ENCODE peak calls at places on chromosomes 2 and 18, in six cellular contexts. V is lower leg skin, B is tibial artery, Z is heart left ventricle, X is astrocyte of the spinal cord, L is HFFc6. S is an unnamed sample.

GRCh38 chr2:226873051-226873620 is 37.3 kb downstream of the RHBDD1 start:
- DNase-seq in V (no peak), B (no peak), Z (no peak), X (peak; percentile 38), L (peak; percentile 65), S (peak; percentile 23)

GRCh38 chr2:225022188-225022587 is 20.1 kb downstream of the DOCK10 start:
- DNase-seq in V (no peak), B (no peak), Z (no peak), X (no peak), L (no peak), S (no peak)

GRCh38 chr2:85288244-85288725 is 39.5 kb downstream of the TGOLN2 start:
- DNase-seq in V (no peak), B (no peak), Z (no peak), X (peak; percentile 55), L (peak; percentile 75), S (no peak)

GRCh38 chr18:74457743-74458465 is 796 bp upstream of the DIPK1C start:
- DNase-seq in V (no peak), B (no peak), Z (peak; percentile 81), X (no peak), L (no peak), S (no peak)

GRCh38 chr18:10081477-10081876 is 167.7 kb downstream of the VAPA start:
- DNase-seq in V (no peak), B (no peak), Z (no peak), X (no peak), L (no peak), S (no peak)

GRCh38 chr2:132581917-132582316 is 88.1 kb downstream of the LYPD1 start:
- DNase-seq in V (no peak), B (no peak), Z (no peak), X (no peak), L (no peak), S (no peak)

GRCh38 chr2:26818255-26818654 is 29.7 kb upstream of the DPYSL5 start:
- DNase-seq in V (no peak), B (no peak), Z (no peak), X (no peak), L (no peak), S (no peak)

GRCh38 chr2:83596592-83597339 is 862.3 kb downstream of the SUCLG1 start:
- DNase-seq in V (no peak), B (no peak), Z (no peak), X (no peak), L (no peak), S (no peak)

GRCh38 chr2:36387258-36387916 is 31.8 kb downstream of the CRIM1 start:
- DNase-seq in V (no peak), B (no peak), Z (no peak), X (no peak), L (no peak), S (no peak)

GRCh38 chr2:18777250-18777812 is 188.0 kb upstream of the NT5C1B start:
- DNase-seq in V (no peak), B (no peak), Z (no peak), X (no peak), L (no peak), S (no peak)

GRCh38 chr2:216069028-216069427 is 12.6 kb downstream of the PECR start:
- DNase-seq in V (no peak), B (no peak), Z (no peak), X (no peak), L (no peak), S (no peak)

GRCh38 chr2:48045613-48046012 is 139.3 kb upstream of the FBXO11 start:
- DNase-seq in V (no peak), B (no peak), Z (no peak), X (no peak), L (no peak), S (no peak)

GRCh38 chr2:142314164-142314563 is 183.3 kb upstream of the LRP1B start:
- DNase-seq in V (no peak), B (no peak), Z (no peak), X (no peak), L (no peak), S (no peak)

GRCh38 chr2:105573910-105574655 is 170.6 kb upstream of the NCK2 start:
- DNase-seq in V (no peak), B (no peak), Z (no peak), X (no peak), L (no peak), S (no peak)

GRCh38 chr2:16081316-16082200 is 141.2 kb downstream of the MYCN start:
- DNase-seq in V (no peak), B (no peak), Z (no peak), X (no peak), L (no peak), S (no peak)

GRCh38 chr2:208175843-208176160 is 12.4 kb upstream of the CRYGA start:
- DNase-seq in V (no peak), B (no peak), Z (no peak), X (no peak), L (no peak), S (no peak)

GRCh38 chr2:215961981-215962380 is 51.4 kb downstream of the MREG start:
- DNase-seq in V (no peak), B (no peak), Z (no peak), X (peak; percentile 72), L (no peak), S (no peak)

GRCh38 chr2:26901326-26902183 is 53.6 kb downstream of the DPYSL5 start:
- DNase-seq in V (no peak), B (no peak), Z (peak; percentile 62), X (no peak), L (no peak), S (no peak)

GRCh38 chr18:24546304-24546703 is 85.9 kb downstream of the HRH4 start:
- DNase-seq in V (no peak), B (no peak), Z (no peak), X (no peak), L (no peak), S (no peak)

GRCh38 chr2:176078440-176079284 is 5.1 kb downstream of the EVX2 start:
- DNase-seq in V (no peak), B (no peak), Z (no peak), X (no peak), L (no peak), S (no peak)

GRCh38 chr18:62880673-62881364 is 165.5 kb downstream of the PHLPP1 start:
- DNase-seq in V (no peak), B (no peak), Z (no peak), X (no peak), L (no peak), S (no peak)

GRCh38 chr2:5673861-5674240 is 18.3 kb upstream of the SOX11 start:
- DNase-seq in V (no peak), B (no peak), Z (no peak), X (peak; percentile 52), L (no peak), S (no peak)

GRCh38 chr2:102237176-102237575 is 50.4 kb downstream of the IL1RL2 start:
- DNase-seq in V (no peak), B (no peak), Z (no peak), X (no peak), L (no peak), S (no peak)

GRCh38 chr2:102233132-102233884 is 46.5 kb downstream of the IL1RL2 start:
- DNase-seq in V (no peak), B (no peak), Z (no peak), X (no peak), L (no peak), S (no peak)

GRCh38 chr2:102236132-102236531 is 49.3 kb downstream of the IL1RL2 start:
- DNase-seq in V (no peak), B (no peak), Z (no peak), X (no peak), L (no peak), S (no peak)

GRCh38 chr2:102235491-102235890 is 48.7 kb downstream of the IL1RL2 start:
- DNase-seq in V (no peak), B (no peak), Z (no peak), X (no peak), L (no peak), S (peak; percentile 46)

GRCh38 chr2:102235042-102235473 is 48.2 kb downstream of the IL1RL2 start:
- DNase-seq in V (no peak), B (no peak), Z (no peak), X (no peak), L (no peak), S (no peak)
- TF ChIP-seq CTCF in V (no peak), B (no peak), Z (no peak), X (no peak), L (no peak), S (no peak)

GRCh38 chr2:38720613-38721241 is 30.4 kb downstream of the SRSF7 start:
- DNase-seq in V (peak; percentile 82), B (peak; percentile 88), Z (peak; percentile 83), X (peak; percentile 96), L (peak; percentile 97), S (peak; percentile 42)

GRCh38 chr2:38723173-38723572 is 28.0 kb downstream of the SRSF7 start:
- DNase-seq in V (no peak), B (peak; percentile 1), Z (no peak), X (no peak), L (no peak), S (peak; percentile 48)

GRCh38 chr2:38719706-38720105 is 31.5 kb downstream of the SRSF7 start:
- DNase-seq in V (no peak), B (no peak), Z (no peak), X (no peak), L (no peak), S (no peak)

GRCh38 chr2:38722271-38723115 is 28.7 kb downstream of the SRSF7 start:
- DNase-seq in V (no peak), B (peak; percentile 14), Z (no peak), X (no peak), L (no peak), S (peak; percentile 86)
- TF ChIP-seq CTCF in V (no peak), B (no peak), Z (no peak), X (no peak), L (no peak), S (no peak)

GRCh38 chr2:40256008-40256407 is 195.9 kb downstream of the SLC8A1 start:
- DNase-seq in V (no peak), B (no peak), Z (no peak), X (no peak), L (no peak), S (no peak)

GRCh38 chr2:40259900-40260299 is 192.0 kb downstream of the SLC8A1 start:
- DNase-seq in V (no peak), B (no peak), Z (no peak), X (no peak), L (no peak), S (no peak)

GRCh38 chr2:40257812-40258457 is 194.0 kb downstream of the SLC8A1 start:
- DNase-seq in V (no peak), B (no peak), Z (no peak), X (no peak), L (no peak), S (no peak)

GRCh38 chr2:40255118-40255517 is 196.8 kb downstream of the SLC8A1 start:
- DNase-seq in V (no peak), B (no peak), Z (no peak), X (no peak), L (no peak), S (no peak)

DNA sequence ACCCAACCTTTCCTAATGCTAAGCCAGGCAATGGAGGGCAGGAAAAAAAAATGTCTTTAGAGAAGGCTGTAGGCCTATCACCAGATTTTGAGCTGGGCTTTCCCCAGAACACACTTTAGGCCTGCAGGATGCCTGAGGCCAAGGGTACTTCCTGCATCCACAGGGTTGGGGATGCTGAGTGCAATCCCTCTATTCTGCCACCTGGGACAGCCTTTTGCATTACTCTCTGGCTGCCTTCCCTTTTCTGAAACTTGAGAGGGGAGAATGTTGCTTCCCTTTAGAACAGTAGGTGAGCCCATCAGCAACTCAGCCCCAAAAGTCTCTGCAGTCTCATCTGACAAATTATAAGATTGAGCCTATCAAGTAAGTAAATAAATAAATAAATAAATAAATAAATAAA is 195.2 kb downstream of the SLC8A1 start:
- DNase-seq in V (no peak), B (no peak), Z (no peak), X (no peak), L (no peak), S (no peak)
- TF ChIP-seq CTCF in V (no peak), B (no peak), Z (no peak), X (peak; percentile 41), L (peak; percentile 55), S (no peak)

GRCh38 chr2:177735318-177735803 is 337.2 kb downstream of the PDE11A start:
- DNase-seq in V (no peak), B (no peak), Z (no peak), X (no peak), L (no peak), S (no peak)
- TF ChIP-seq CTCF in V (no peak), B (no peak), Z (no peak), X (no peak), L (peak; percentile 36), S (no peak)

S was measured in activated CD8-positive, alpha-beta T cell treated with anti-CD3 and anti-CD28 coated beads for 36 hours.